ENCODE peak calls at places on chromosomes 4 and X, in five cellular contexts. I is Calu3, Q is NB4, Z is activated T-cell treated with anti-CD3 and anti-CD28 coated beads for 24 hours, V is mesenteric fat pad. Y is an unnamed sample.

GRCh38 chr4:3238721-3239120 is 10.2 kb upstream of the MSANTD1 start:
- DNase-seq in I (no peak), V (no peak), Q (no peak), Z (no peak), Y (no peak)

GRCh38 chr4:38675167-38676121 is 11.4 kb downstream of the KLF3 start:
- DNase-seq in I (peak), V (no peak), Z (peak), Q (peak), Y (peak)

GRCh38 chr4:4512282-4512681 is 29.6 kb downstream of the STX18 start:
- DNase-seq in Z (no peak), V (no peak), I (no peak), Q (no peak), Y (no peak)

GRCh38 chrX:1327651-1328304 is 8.8 kb upstream of the IL3RA start:
- DNase-seq in I (no peak), V (no peak), Z (no peak), Q (no peak), Y (no peak)

GRCh38 chr4:52661966-52662705 is 3.0 kb upstream of the USP46 start:
- DNase-seq in Z (no peak), V (no peak), I (no peak), Q (no peak), Y (peak)

GRCh38 chr4:151811403-151811802 is 50.6 kb upstream of the GATB start:
- DNase-seq in Q (no peak), I (no peak), Z (no peak), V (no peak), Y (no peak)

GRCh38 chr4:8869879-8870646 is 1.6 kb downstream of the HMX1 start:
- DNase-seq in Z (no peak), I (no peak), V (no peak), Q (no peak), Y (no peak)

GRCh38 chr4:40811886-40812857 is 62.4 kb downstream of the NSUN7 start:
- DNase-seq in Z (no peak), I (no peak), V (no peak), Q (peak), Y (no peak)

GRCh38 chr4:110636677-110637407 is 14.0 kb upstream of the PITX2 start:
- DNase-seq in I (no peak), V (no peak), Z (no peak), Q (no peak), Y (no peak)

GRCh38 chr4:42425146-42426065 is 28.1 kb downstream of the SHISA3 start:
- DNase-seq in I (no peak), Q (no peak), V (no peak), Z (no peak), Y (no peak)

GRCh38 chrX:118100091-118100490 is 16.5 kb downstream of the KLHL13 start:
- DNase-seq in Q (no peak), V (no peak), I (no peak), Z (no peak), Y (no peak)